ENCODE peak calls at places on chromosomes 1 and 21, in four cellular contexts. L is spleen, M is uterus, S is stomach. O is an unnamed sample.

GRCh38 chr1:117120774-117121588 is 568 bp downstream of the TRIM45 start:
- DNase-seq in L (no peak), S (no peak), M (no peak), O (no peak)

GRCh38 chr1:79235221-79236002 is 228.9 kb upstream of the ADGRL4 start:
- DNase-seq in L (no peak), S (no peak), M (no peak), O (no peak)

GRCh38 chr1:66944330-66945274 is 19.8 kb downstream of the MIER1 start:
- DNase-seq in S (no peak), M (peak; percentile 73), L (peak; percentile 68), O (peak; percentile 44)

GRCh38 chr1:86084998-86085397 is 71.6 kb downstream of the COL24A1 start:
- DNase-seq in S (no peak), L (no peak), M (no peak), O (no peak)

GRCh38 chr1:236069796-236070195 is 4.9 kb upstream of the NID1 start:
- DNase-seq in S (no peak), L (no peak), M (no peak), O (no peak)

GRCh38 chr1:12620142-12620865 is 2.3 kb upstream of the DHRS3 start:
- DNase-seq in L (peak; percentile 74), S (no peak), M (no peak), O (no peak)

GRCh38 chr21:29305068-29305467 is 6.3 kb downstream of the BACH1 start:
- DNase-seq in M (no peak), L (no peak), S (no peak), O (no peak)

GRCh38 chr1:222167896-222168295 is 380.0 kb downstream of the HHIPL2 start:
- DNase-seq in M (no peak), L (no peak), S (no peak), O (no peak)

GRCh38 chr1:52520149-52520548 is 32.7 kb downstream of the TUT4 start:
- DNase-seq in S (no peak), M (no peak), L (no peak), O (no peak)

GRCh38 chr1:96520542-96520941 is 201.0 kb upstream of the PTBP2 start:
- DNase-seq in M (peak; percentile 33), L (no peak), S (no peak), O (no peak)

GRCh38 chr1:62466982-62467532 is 30.2 kb downstream of the USP1 start:
- DNase-seq in M (no peak), S (no peak), L (no peak), O (no peak)
- TF ChIP-seq POLR2A in M (no peak), S (no peak), L (no peak), O (no peak)

GRCh38 chr1:27590917-27591508 is 12.9 kb downstream of the AHDC1 start:
- DNase-seq in M (peak; percentile 31), S (no peak), L (no peak), O (no peak)

GRCh38 chr1:27592191-27592590 is 11.8 kb downstream of the AHDC1 start:
- DNase-seq in S (no peak), M (peak; percentile 18), L (no peak), O (no peak)

GRCh38 chr1:27591622-27592021 is 12.3 kb downstream of the AHDC1 start:
- DNase-seq in M (no peak), L (no peak), S (no peak), O (no peak)

GRCh38 chr1:27593341-27594326 is 10.3 kb downstream of the AHDC1 start:
- DNase-seq in M (peak; percentile 21), S (no peak), L (no peak), O (no peak)

GRCh38 chr1:27592600-27593340 is 11.2 kb downstream of the AHDC1 start:
- DNase-seq in M (peak; percentile 33), S (no peak), L (no peak), O (no peak)
- H3K4me1 ChIP-seq in M (peaks cover 19% of the 10 kb centered on the region), S (peaks cover 77% of the 10 kb centered on the region), L (peaks cover 99% of the 10 kb centered on the region), O (peaks cover 26% of the 10 kb centered on the region)

GRCh38 chr21:39737376-39738000 is 7.5 kb upstream of the IGSF5 start:
- DNase-seq in L (no peak), S (no peak), M (no peak), O (no peak)

GRCh38 chr21:39738566-39738965 is 6.4 kb upstream of the IGSF5 start:
- DNase-seq in M (no peak), S (no peak), L (no peak), O (no peak)

GRCh38 chr21:39736716-39737115 is 8.3 kb upstream of the IGSF5 start:
- DNase-seq in L (no peak), S (no peak), M (no peak), O (no peak)
- TF ChIP-seq POLR2A in L (no peak), S (no peak), M (no peak), O (no peak)

GRCh38 chr1:41481109-41481775 is 3.2 kb downstream of the EDN2 start:
- DNase-seq in L (peak; percentile 44), M (no peak), S (no peak), O (no peak)

GRCh38 chr1:41480204-41481108 is 4.0 kb downstream of the EDN2 start:
- DNase-seq in L (peak; percentile 41), M (no peak), S (no peak), O (no peak)

GRCh38 chr1:41478118-41478748 is 6.2 kb downstream of the EDN2 start:
- DNase-seq in L (peak; percentile 63), M (no peak), S (no peak), O (no peak)

GRCh38 chr1:41479808-41480160 is 4.7 kb downstream of the EDN2 start:
- DNase-seq in L (peak; percentile 17), M (no peak), S (no peak), O (no peak)

GRCh38 chr1:41479000-41479807 is 5.3 kb downstream of the EDN2 start:
- DNase-seq in M (peak; percentile 79), S (no peak), L (peak; percentile 73), O (no peak)
- H3K4me1 ChIP-seq in M (peaks cover 17% of the 10 kb centered on the region), S (peaks cover 40% of the 10 kb centered on the region), L (peaks cover 25% of the 10 kb centered on the region), O (peaks cover 69% of the 10 kb centered on the region)